ENCODE peak calls at places on chromosomes 5 and 9, in ten cellular contexts. K is A549; E is Kasumi-1; N is HFF-Myc; B is activated T-helper 1 cell treated with anti-CD3 and anti-CD28 coated beads, Interleukin-12 subunit alpha, Interleukin-12 subunit beta, Interleukin-2, Interleukin-4 antibody, amounts not matched to agents 30 ng/mL and 10 ng/mL and 1 ng/mL, durations not matched to agents 14 hours and 24 hours and 36 hours; V is brain microvascular endothelial cell; U is right atrium auricular region; Z is fibroblast of the aortic adventitia; T is HCEC 1CT; G is GM12864. A is an unnamed sample.

GRCh38 chr9:6356904-6357303 is 28.7 kb downstream of the TPD52L3 start:
- DNase-seq in K (no peak), E (no peak), N (no peak), B (no peak), V (no peak), U (no peak), Z (no peak), T (no peak), G (no peak), A (no peak)

GRCh38 chr5:10355071-10355889 is 1.8 kb downstream of the MARCHF6 start:
- DNase-seq in K (no peak), E (peak; percentile 44), N (no peak), B (no peak), V (peak; percentile 19), U (no peak), Z (peak; percentile 57), T (peak; percentile 32), G (peak; percentile 40), A (no peak)

GRCh38 chr5:59222687-59223511 is 640.0 kb downstream of the RAB3C start:
- DNase-seq in K (no peak), E (no peak), N (no peak), B (no peak), V (no peak), U (no peak), Z (peak; percentile 9), T (peak; percentile 30), G (no peak), A (no peak)

GRCh38 chr5:40556811-40557210 is 122.9 kb upstream of the PTGER4 start:
- DNase-seq in K (no peak), E (no peak), N (no peak), B (no peak), V (no peak), U (no peak), Z (no peak), T (no peak), G (no peak), A (no peak)

GRCh38 chr5:135985946-135986345 is 31.2 kb upstream of the LECT2 start:
- DNase-seq in K (no peak), E (no peak), N (no peak), B (no peak), V (no peak), U (no peak), Z (no peak), T (no peak), G (no peak), A (no peak)

GRCh38 chr5:111774525-111774924 is 17.5 kb upstream of the NREP start:
- DNase-seq in K (no peak), E (peak; percentile 95), N (peak; percentile 43), B (no peak), V (peak; percentile 29), U (no peak), Z (peak; percentile 61), T (peak; percentile 65), G (no peak), A (no peak)

GRCh38 chr5:55102345-55102744 is at the start of gene GZMA:
- DNase-seq in K (no peak), E (peak; percentile 78), N (no peak), B (peak; percentile 36), V (no peak), U (no peak), Z (no peak), T (no peak), G (no peak), A (no peak)

GRCh38 chr9:131804826-131805225 is 65.0 kb upstream of the RAPGEF1 start:
- DNase-seq in K (no peak), E (no peak), N (no peak), B (no peak), V (no peak), U (no peak), Z (no peak), T (no peak), G (no peak), A (no peak)

GRCh38 chr5:95219411-95219810 is 65.5 kb downstream of the MCTP1 start:
- DNase-seq in K (no peak), E (no peak), N (no peak), B (no peak), V (no peak), U (no peak), Z (no peak), T (no peak), G (no peak), A (no peak)

GRCh38 chr5:74107899-74108298 is 481.9 kb downstream of the ARHGEF28 start:
- DNase-seq in K (no peak), E (no peak), N (no peak), B (no peak), V (no peak), U (peak; percentile 61), Z (no peak), T (no peak), G (no peak), A (no peak)

GRCh38 chr9:9112001-9112725 is 1312.6 kb upstream of the DMAC1 start:
- DNase-seq in K (no peak), E (no peak), N (no peak), B (no peak), V (no peak), U (no peak), Z (no peak), T (no peak), G (no peak), A (no peak)

GRCh38 chr9:90960941-90961340 is 159.3 kb downstream of the SYK start:
- DNase-seq in K (no peak), E (no peak), N (no peak), B (no peak), V (no peak), U (no peak), Z (peak; percentile 20), T (no peak), G (no peak), A (no peak)

GRCh38 chr5:103254921-103255320 is 3.6 kb upstream of the MACIR start:
- DNase-seq in K (no peak), E (no peak), N (no peak), B (no peak), V (no peak), U (no peak), Z (no peak), T (no peak), G (no peak), A (no peak)

GRCh38 chr5:119049824-119050449 is 20.9 kb upstream of the DMXL1 start:
- DNase-seq in K (no peak), E (no peak), N (no peak), B (no peak), V (peak; percentile 60), U (no peak), Z (peak; percentile 93), T (peak; percentile 80), G (no peak), A (no peak)

GRCh38 chr9:114433086-114433485 is 45.3 kb upstream of the AKNA start:
- DNase-seq in K (no peak), E (no peak), N (no peak), B (no peak), V (no peak), U (no peak), Z (no peak), T (no peak), G (no peak), A (no peak)

GRCh38 chr5:119301947-119302346 is 53.9 kb upstream of the TNFAIP8 start:
- DNase-seq in K (no peak), E (no peak), N (no peak), B (no peak), V (no peak), U (no peak), Z (no peak), T (peak; percentile 13), G (no peak), A (no peak)

GRCh38 chr9:31683126-31683525 is 701.3 kb upstream of the ACO1 start:
- DNase-seq in K (no peak), E (no peak), N (no peak), B (no peak), V (no peak), U (no peak), Z (no peak), T (no peak), G (no peak), A (no peak)

GRCh38 chr5:131436081-131436480 is 172.2 kb downstream of the CDC42SE2 start:
- DNase-seq in K (no peak), E (no peak), N (no peak), B (no peak), V (no peak), U (no peak), Z (no peak), T (no peak), G (no peak), A (no peak)

GRCh38 chr5:149024978-149025377 is 37.9 kb downstream of the SH3TC2 start:
- DNase-seq in K (no peak), E (no peak), N (no peak), B (no peak), V (no peak), U (no peak), Z (no peak), T (no peak), G (no peak), A (no peak)

GRCh38 chr5:68290260-68290674 is 74.7 kb downstream of the PIK3R1 start:
- DNase-seq in K (no peak), E (no peak), N (no peak), B (no peak), V (peak; percentile 45), U (no peak), Z (peak; percentile 62), T (peak; percentile 25), G (no peak), A (no peak)